ENCODE peak calls at places on chromosomes 11 and 22, in six cellular contexts. P is neural progenitor cell, G is T-cell, M is activated T-cell treated with anti-CD3 and anti-CD28 coated beads for 48 hours, W is M059J, E is putamen. H is an unnamed sample.

GRCh38 chr11:74493816-74494630 is 499 bp upstream of the LIPT2 start:
- DNase-seq in P (no peak), M (no peak), W (peak; percentile 93), G (no peak), E (peak; percentile 3), H (no peak)

GRCh38 chr11:86632499-86633269 is 39.7 kb downstream of the ME3 start:
- DNase-seq in W (peak; percentile 100), M (peak; percentile 47), E (no peak), G (no peak), P (peak; percentile 40), H (no peak)

GRCh38 chr11:70592641-70593165 is 194.4 kb downstream of the CTTN start:
- DNase-seq in M (no peak), G (no peak), W (no peak), E (no peak), P (no peak), H (no peak)

GRCh38 chr22:19432092-19432844 is at the start of gene MRPL40:
- DNase-seq in E (peak; percentile 95), G (peak; percentile 70), W (peak; percentile 85), P (peak; percentile 89), M (peak; percentile 93), H (peak; percentile 86)

GRCh38 chr11:19919050-19919561 is 206.5 kb downstream of the NAV2 start:
- DNase-seq in G (no peak), E (no peak), W (peak; percentile 99), M (no peak), P (no peak), H (no peak)

GRCh38 chr11:128689946-128690745 is 3.7 kb upstream of the FLI1 start:
- DNase-seq in P (peak; percentile 54), G (no peak), E (no peak), M (no peak), W (peak; percentile 37), H (no peak)

GRCh38 chr11:12285811-12286222 is 91.6 kb upstream of the PARVA start:
- DNase-seq in W (peak; percentile 36), G (no peak), P (no peak), E (no peak), M (no peak), H (no peak)

GRCh38 chr11:83558281-83558680 is 272.1 kb upstream of the CCDC90B start:
- DNase-seq in E (no peak), P (no peak), G (no peak), W (no peak), M (no peak), H (no peak)